ENCODE peak calls at places on chromosomes 2 and 18, in four cellular contexts. One of them, this sample, is unnamed. For H3K27me3, the result is how much of the 10 kb centered on the place peaks cover.

GRCh38 chr18:51195086-51195601 is 2.3 kb downstream of the MEX3C start:
- DNase-seq in BE2C: no peak
- DNase-seq in mammary epithelial cell: no peak
- DNase-seq in right lobe of liver: no peak
- DNase-seq in this sample: no peak

GRCh38 chr18:12656671-12657047 is 1.2 kb downstream of the SPIRE1 start:
- DNase-seq in BE2C: no peak
- DNase-seq in right lobe of liver: no peak
- DNase-seq in mammary epithelial cell: peak
- DNase-seq in this sample: no peak

GRCh38 chr18:11726556-11726955 is 37.5 kb downstream of the GNAL start:
- DNase-seq in mammary epithelial cell: peak
- DNase-seq in right lobe of liver: no peak
- DNase-seq in BE2C: no peak
- DNase-seq in this sample: no peak

GRCh38 chr18:23964282-23965238 is 50.0 kb upstream of the TTC39C start:
- DNase-seq in mammary epithelial cell: no peak
- DNase-seq in right lobe of liver: no peak
- DNase-seq in BE2C: no peak
- DNase-seq in this sample: no peak

GRCh38 chr18:26575865-26576217 is 27.5 kb upstream of the KCTD1 start:
- DNase-seq in BE2C: no peak
- DNase-seq in right lobe of liver: no peak
- DNase-seq in mammary epithelial cell: no peak
- DNase-seq in this sample: no peak

GRCh38 chr2:238728322-238729260 is 119.3 kb upstream of the TWIST2 start:
- DNase-seq in mammary epithelial cell: peak
- DNase-seq in right lobe of liver: no peak
- DNase-seq in BE2C: no peak
- DNase-seq in this sample: no peak

GRCh38 chr2:85503611-85504433 is 35.1 kb upstream of the MAT2A start:
- DNase-seq in mammary epithelial cell: peak
- DNase-seq in BE2C: peak
- DNase-seq in right lobe of liver: no peak
- DNase-seq in this sample: no peak

GRCh38 chr2:39991298-39991697 is 212.2 kb upstream of the THUMPD2 start:
- DNase-seq in BE2C: no peak
- DNase-seq in right lobe of liver: no peak
- DNase-seq in mammary epithelial cell: peak
- DNase-seq in this sample: no peak

GRCh38 chr18:5542393-5543035 is 1.3 kb downstream of the EPB41L3 start:
- DNase-seq in mammary epithelial cell: no peak
- DNase-seq in right lobe of liver: peak
- DNase-seq in BE2C: no peak
- DNase-seq in this sample: peak

GRCh38 chr2:220096406-220096805 is 469.0 kb downstream of the SLC4A3 start:
- DNase-seq in BE2C: no peak
- DNase-seq in right lobe of liver: no peak
- DNase-seq in mammary epithelial cell: no peak
- DNase-seq in this sample: no peak

GRCh38 chr2:24076849-24077534 is 866 bp upstream of the SF3B6 start:
- DNase-seq in BE2C: no peak
- DNase-seq in right lobe of liver: no peak
- DNase-seq in mammary epithelial cell: no peak
- DNase-seq in this sample: no peak

GRCh38 chr2:239318790-239319189 is 82.0 kb downstream of the HDAC4 start:
- DNase-seq in right lobe of liver: no peak
- DNase-seq in BE2C: no peak
- DNase-seq in mammary epithelial cell: no peak
- DNase-seq in this sample: no peak

GRCh38 chr2:40213071-40213470 is 238.8 kb downstream of the SLC8A1 start:
- DNase-seq in BE2C: no peak
- DNase-seq in mammary epithelial cell: no peak
- DNase-seq in right lobe of liver: no peak
- DNase-seq in this sample: peak

GRCh38 chr2:143955416-143956075 is 564.4 kb downstream of the ZEB2 start:
- DNase-seq in BE2C: no peak
- DNase-seq in right lobe of liver: no peak
- DNase-seq in mammary epithelial cell: peak
- DNase-seq in this sample: no peak

GRCh38 chr2:226799211-226799975 is at the start of gene IRS1:
- DNase-seq in BE2C: peak
- DNase-seq in right lobe of liver: peak
- DNase-seq in mammary epithelial cell: peak
- DNase-seq in this sample: peak

GRCh38 chr2:235105821-235106359 is 154.1 kb downstream of the SH3BP4 start:
- DNase-seq in BE2C: no peak
- DNase-seq in right lobe of liver: no peak
- DNase-seq in mammary epithelial cell: no peak
- DNase-seq in this sample: no peak

GRCh38 chr2:38406597-38407110 is 29.6 kb upstream of the ATL2 start:
- DNase-seq in right lobe of liver: peak
- DNase-seq in BE2C: no peak
- DNase-seq in mammary epithelial cell: peak
- DNase-seq in this sample: no peak

GRCh38 chr18:6413554-6414117 is 1.1 kb downstream of the L3MBTL4 start:
- DNase-seq in mammary epithelial cell: no peak
- DNase-seq in right lobe of liver: no peak
- DNase-seq in BE2C: no peak
- DNase-seq in this sample: no peak

GRCh38 chr2:27369471-27370025 is 590 bp downstream of the EIF2B4 start:
- DNase-seq in BE2C: no peak
- DNase-seq in right lobe of liver: no peak
- DNase-seq in mammary epithelial cell: peak
- DNase-seq in this sample: peak

DNA sequence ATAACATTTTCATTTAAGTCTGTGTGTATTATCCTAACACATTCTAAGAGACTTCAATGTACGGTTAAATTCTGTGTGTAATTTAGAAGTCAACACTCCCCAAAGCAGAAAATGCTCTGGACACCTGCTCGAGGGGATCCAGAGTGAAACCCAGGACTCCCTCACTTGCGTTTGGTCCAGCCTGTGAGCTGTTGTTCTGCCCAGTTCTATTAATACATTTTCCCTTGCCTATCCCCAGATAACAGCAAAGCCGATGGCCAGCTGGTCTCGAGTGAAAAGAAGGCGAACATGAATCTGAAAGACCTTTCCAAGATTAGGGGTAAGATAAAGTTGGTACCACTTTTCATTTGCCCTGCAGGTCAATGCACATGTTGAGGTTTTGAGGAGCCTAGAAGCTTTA is 31.0 kb upstream of the SP100 start:
- DNase-seq in right lobe of liver: no peak
- DNase-seq in BE2C: no peak
- DNase-seq in mammary epithelial cell: no peak
- DNase-seq in this sample: no peak
- H3K27me3 ChIP-seq in right lobe of liver: under half
- H3K27me3 ChIP-seq in BE2C: under half
- H3K27me3 ChIP-seq in mammary epithelial cell: under half
- H3K27me3 ChIP-seq in this sample: under half

GRCh38 chr2:209772316-209772715 is 684 bp downstream of the UNC80 start:
- DNase-seq in right lobe of liver: no peak
- DNase-seq in BE2C: peak
- DNase-seq in mammary epithelial cell: no peak
- DNase-seq in this sample: no peak

GRCh38 chr2:209767316-209767715 is 4.3 kb upstream of the UNC80 start:
- DNase-seq in right lobe of liver: no peak
- DNase-seq in BE2C: no peak
- DNase-seq in mammary epithelial cell: no peak
- DNase-seq in this sample: no peak

GRCh38 chr2:209773377-209773776 is 1.7 kb downstream of the UNC80 start:
- DNase-seq in mammary epithelial cell: no peak
- DNase-seq in right lobe of liver: no peak
- DNase-seq in BE2C: no peak
- DNase-seq in this sample: no peak

GRCh38 chr2:209768557-209768956 is 3.1 kb upstream of the UNC80 start:
- DNase-seq in BE2C: no peak
- DNase-seq in mammary epithelial cell: no peak
- DNase-seq in right lobe of liver: no peak
- DNase-seq in this sample: no peak

DNA sequence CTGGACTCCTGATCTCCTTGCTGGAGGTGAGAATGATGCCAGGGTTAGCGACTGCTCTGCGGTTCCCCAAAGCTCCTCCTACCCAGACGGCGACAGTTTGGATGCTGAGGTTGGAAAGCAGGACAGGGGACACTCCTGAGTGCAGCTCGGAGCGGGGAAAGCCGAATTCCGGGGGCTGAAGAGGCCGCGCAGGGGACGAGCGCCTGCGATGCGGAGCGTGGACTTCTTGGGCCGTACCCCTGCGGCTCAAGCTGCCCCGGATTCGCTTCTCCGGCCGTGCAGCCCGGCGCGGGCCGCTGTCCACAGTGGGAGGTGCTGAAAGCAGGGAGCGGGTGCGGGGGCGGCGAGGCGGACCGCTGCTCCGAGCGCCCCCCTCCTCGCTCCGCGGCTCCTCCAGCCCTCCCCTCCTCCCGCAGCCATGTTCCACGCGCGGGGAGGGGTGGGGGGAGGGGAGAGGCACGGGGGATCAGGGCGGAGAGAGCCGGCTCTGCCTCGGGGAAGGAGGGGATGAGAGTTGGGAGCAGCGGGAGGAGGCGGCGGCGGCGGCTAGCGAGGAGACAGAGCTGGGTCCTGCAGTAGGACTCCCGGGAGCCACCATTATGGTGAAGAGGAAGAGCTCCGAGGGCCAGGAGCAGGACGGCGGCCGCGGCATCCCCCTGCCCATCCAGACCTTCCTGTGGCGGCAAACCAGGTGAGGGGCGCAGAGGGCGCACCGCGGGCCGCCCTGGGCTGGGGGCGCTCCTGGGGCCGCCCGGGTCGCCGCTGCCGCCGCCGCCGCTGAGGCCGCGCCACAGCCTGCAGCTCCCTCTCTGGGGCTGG is at the start of gene UNC80:
- DNase-seq in mammary epithelial cell: peak
- DNase-seq in right lobe of liver: peak
- DNase-seq in BE2C: peak
- DNase-seq in this sample: no peak
- H3K4me3 ChIP-seq in mammary epithelial cell: peak
- H3K4me3 ChIP-seq in right lobe of liver: no peak
- H3K4me3 ChIP-seq in BE2C: peak
- H3K4me3 ChIP-seq in this sample: no peak

DNA sequence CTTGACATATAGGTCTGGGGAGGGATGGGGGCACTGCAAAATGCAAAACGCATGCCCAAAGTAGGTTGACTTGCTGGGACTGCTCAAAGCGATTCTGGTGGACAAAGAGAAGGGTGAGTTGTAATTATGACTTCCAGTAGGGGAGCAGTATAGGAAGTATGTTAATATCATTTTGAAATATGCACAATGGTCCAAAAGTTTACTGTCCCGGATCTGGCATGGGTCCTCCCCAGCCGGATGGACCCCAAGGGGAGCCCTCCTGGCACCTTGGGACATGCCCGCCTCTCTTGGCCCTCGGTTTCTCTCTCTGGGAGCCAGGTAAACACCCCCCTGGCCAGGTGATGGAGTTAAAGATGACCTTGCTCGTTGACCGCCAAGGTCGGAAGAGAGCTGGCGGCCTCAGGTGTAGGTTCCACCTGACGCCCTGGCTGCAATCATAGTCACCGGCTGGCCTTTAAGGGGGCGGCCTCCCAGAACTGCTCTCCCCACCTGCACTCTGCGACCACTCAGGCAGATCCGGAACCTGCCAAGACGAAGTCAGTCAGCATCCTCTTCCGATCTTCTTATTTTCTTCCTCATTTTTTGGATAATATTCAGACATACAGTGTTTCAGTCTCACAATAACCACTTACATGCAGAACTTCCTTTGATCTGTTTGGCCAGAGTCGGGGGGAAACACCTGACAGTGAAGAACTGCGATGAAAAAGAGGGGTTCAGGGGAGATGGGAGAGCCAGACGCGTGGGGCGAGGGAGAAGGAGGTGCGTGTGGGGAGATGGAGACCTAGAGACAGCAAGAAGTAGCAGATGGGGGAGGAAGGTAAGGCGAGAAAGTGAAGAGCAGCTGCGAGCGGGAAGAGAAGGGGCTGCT is 148.3 kb downstream of the MEIS1 start:
- DNase-seq in right lobe of liver: no peak
- DNase-seq in BE2C: no peak
- DNase-seq in mammary epithelial cell: no peak
- DNase-seq in this sample: no peak
- H3K27me3 ChIP-seq in right lobe of liver: half or more
- H3K27me3 ChIP-seq in BE2C: under half
- H3K27me3 ChIP-seq in mammary epithelial cell: half or more
- H3K27me3 ChIP-seq in this sample: under half

DNA sequence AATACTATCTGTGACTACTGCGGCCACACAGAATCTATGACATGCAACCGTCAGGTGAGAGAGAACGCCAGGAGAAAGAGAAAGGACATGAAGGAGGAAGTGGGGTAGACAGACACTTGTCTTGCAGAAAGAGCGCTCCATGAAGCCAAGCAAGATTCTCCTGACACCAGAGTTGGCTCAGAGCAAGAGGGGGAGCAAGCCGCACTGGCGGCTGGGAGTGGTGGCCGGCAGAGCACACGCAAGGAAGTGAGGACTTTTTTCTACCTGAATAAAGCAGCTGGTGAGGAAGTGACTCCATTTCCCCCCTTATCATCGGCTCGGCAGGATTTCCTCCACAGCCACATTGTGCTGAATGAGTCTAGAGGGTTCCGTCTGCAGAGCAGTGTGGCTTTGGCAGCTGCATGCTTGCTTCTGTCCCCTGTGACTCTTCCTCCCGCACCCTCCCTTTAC is 181.5 kb downstream of the BCL2 start:
- DNase-seq in mammary epithelial cell: no peak
- DNase-seq in BE2C: no peak
- DNase-seq in right lobe of liver: peak
- DNase-seq in this sample: no peak
- H3K4me3 ChIP-seq in mammary epithelial cell: no peak
- H3K4me3 ChIP-seq in BE2C: no peak
- H3K4me3 ChIP-seq in right lobe of liver: no peak
- H3K4me3 ChIP-seq in this sample: no peak

GRCh38 chr2:217227794-217228193 is 367.9 kb upstream of the TNP1 start:
- DNase-seq in BE2C: no peak
- DNase-seq in right lobe of liver: no peak
- DNase-seq in mammary epithelial cell: no peak
- DNase-seq in this sample: no peak
- H3K27me3 ChIP-seq in BE2C: under half
- H3K27me3 ChIP-seq in right lobe of liver: under half
- H3K27me3 ChIP-seq in mammary epithelial cell: under half
- H3K27me3 ChIP-seq in this sample: under half

GRCh38 chr2:174248998-174249592 is 763 bp upstream of the OLA1 start:
- DNase-seq in right lobe of liver: no peak
- DNase-seq in mammary epithelial cell: no peak
- DNase-seq in BE2C: no peak
- DNase-seq in this sample: no peak
- H3K4me3 ChIP-seq in right lobe of liver: peak
- H3K4me3 ChIP-seq in mammary epithelial cell: peak
- H3K4me3 ChIP-seq in BE2C: peak
- H3K4me3 ChIP-seq in this sample: peak

This sample was measured in Caco-2.